ENCODE peak calls at places on chromosome 1, in four cellular contexts. B is myocyte; F is stimulated activated CD4-positive, alpha-beta T cell treated with anti-CD3 and anti-CD28 coated beads, Interleukin-4, amount 100 ng/mL, for 24 hours; H is effector memory CD8-positive, alpha-beta T cell. C is an unnamed sample.

GRCh38 chr1:26410706-26411623 is at the start of gene LIN28A:
- DNase-seq in B (no peak), F (no peak), H (no peak), C (no peak)

GRCh38 chr1:209674957-209675566 is at the start of gene G0S2:
- DNase-seq in B (peak), F (peak), H (no peak), C (peak)

GRCh38 chr1:232084584-232085223 is 458.1 kb downstream of the DISC1 start:
- DNase-seq in B (peak), F (no peak), H (no peak), C (peak)

GRCh38 chr1:197485790-197486189 is 217.7 kb downstream of the CRB1 start:
- DNase-seq in B (no peak), F (no peak), H (no peak), C (peak)

GRCh38 chr1:180358649-180359048 is 128.6 kb downstream of the LHX4 start:
- DNase-seq in B (peak), F (no peak), H (no peak), C (peak)

GRCh38 chr1:59150537-59151386 is 146.1 kb upstream of the FGGY start:
- DNase-seq in B (peak), F (no peak), H (no peak), C (peak)

GRCh38 chr1:186617860-186618780 is 62.1 kb downstream of the PTGS2 start:
- DNase-seq in B (no peak), F (peak), H (no peak), C (no peak)

GRCh38 chr1:24902471-24902891 is 27.6 kb downstream of the RUNX3 start:
- DNase-seq in B (no peak), F (peak), H (no peak), C (no peak)

C was measured in SJCRH30.